ENCODE peak calls at places on chromosomes 7 and 10, in six cellular contexts. C is cardiac fibroblast, V is A549, X is lung, Y is COR-L47, W is tibial nerve. L is an unnamed sample.

GRCh38 chr10:114310346-114310745 is 71.3 kb downstream of the VWA2 start:
- DNase-seq in C (no peak), V (no peak), X (no peak), Y (no peak), W (no peak), L (no peak)

GRCh38 chr10:30000802-30001571 is 58.4 kb downstream of the JCAD start:
- DNase-seq in C (peak; percentile 97), V (no peak), X (peak; percentile 53), Y (no peak), W (peak; percentile 78), L (peak; percentile 61)

GRCh38 chr10:128180843-128181242 is 54.6 kb upstream of the MKI67 start:
- DNase-seq in C (no peak), V (no peak), X (no peak), Y (no peak), W (no peak), L (no peak)

GRCh38 chr7:99665312-99665759 is 14.5 kb downstream of the CYP3A5 start:
- DNase-seq in C (no peak), V (no peak), X (no peak), Y (no peak), W (no peak), L (no peak)

GRCh38 chr7:1844336-1844955 is 174.4 kb downstream of the ELFN1 start:
- DNase-seq in C (no peak), V (no peak), X (no peak), Y (no peak), W (no peak), L (no peak)

GRCh38 chr10:90960355-90960814 is 39.5 kb upstream of the ANKRD1 start:
- DNase-seq in C (peak; percentile 92), V (peak; percentile 61), X (no peak), Y (no peak), W (no peak), L (no peak)

GRCh38 chr10:78843495-78843894 is 225.3 kb upstream of the ZMIZ1 start:
- DNase-seq in C (no peak), V (no peak), X (no peak), Y (no peak), W (no peak), L (no peak)

GRCh38 chr10:14879055-14879800 is 562 bp downstream of the SUV39H2 start:
- DNase-seq in C (peak; percentile 9), V (no peak), X (peak; percentile 32), Y (no peak), W (peak; percentile 12), L (no peak)

GRCh38 chr7:106050002-106050742 is 61.9 kb downstream of the SYPL1 start:
- DNase-seq in C (peak; percentile 65), V (peak; percentile 32), X (no peak), Y (no peak), W (peak; percentile 22), L (peak; percentile 32)

GRCh38 chr7:10934292-10934691 is 39.4 kb upstream of the PHF14 start:
- DNase-seq in C (peak; percentile 80), V (no peak), X (no peak), Y (no peak), W (no peak), L (no peak)

GRCh38 chr10:82581940-82582339 is 706.9 kb downstream of the NRG3 start:
- DNase-seq in C (no peak), V (no peak), X (no peak), Y (no peak), W (no peak), L (no peak)

GRCh38 chr7:26507375-26508068 is 215.9 kb downstream of the SNX10 start:
- DNase-seq in C (no peak), V (no peak), X (no peak), Y (peak; percentile 75), W (no peak), L (no peak)

GRCh38 chr10:12375076-12375504 is 25.7 kb downstream of the CAMK1D start:
- DNase-seq in C (no peak), V (no peak), X (no peak), Y (no peak), W (no peak), L (no peak)

GRCh38 chr7:122304604-122304975 is at the start of gene FEZF1:
- DNase-seq in C (no peak), V (no peak), X (no peak), Y (peak; percentile 44), W (no peak), L (no peak)

GRCh38 chr7:2953099-2953498 is 90.6 kb downstream of the CARD11 start:
- DNase-seq in C (no peak), V (no peak), X (no peak), Y (no peak), W (no peak), L (no peak)

GRCh38 chr7:158973440-158973839 is 117.1 kb downstream of the DYNC2I1 start:
- DNase-seq in C (no peak), V (peak; percentile 33), X (no peak), Y (no peak), W (no peak), L (no peak)

GRCh38 chr10:127013251-127013656 is 108.0 kb downstream of the DOCK1 start:
- DNase-seq in C (no peak), V (no peak), X (no peak), Y (no peak), W (no peak), L (peak; percentile 1)

GRCh38 chr10:125231116-125231812 is 70.9 kb upstream of the CTBP2 start:
- DNase-seq in C (peak; percentile 92), V (peak; percentile 96), X (no peak), Y (no peak), W (no peak), L (peak; percentile 88)

GRCh38 chr10:122475130-122475529 is 13.8 kb downstream of the HTRA1 start:
- DNase-seq in C (no peak), V (no peak), X (no peak), Y (no peak), W (no peak), L (no peak)

GRCh38 chr7:69550991-69551390 is 47.3 kb upstream of the AUTS2 start:
- DNase-seq in C (no peak), V (no peak), X (no peak), Y (no peak), W (no peak), L (no peak)

GRCh38 chr10:85542149-85542548 is 824.4 kb downstream of the GRID1 start:
- DNase-seq in C (no peak), V (no peak), X (no peak), Y (no peak), W (no peak), L (no peak)

GRCh38 chr10:129161184-129161583 is 305.9 kb upstream of the MGMT start:
- DNase-seq in C (peak; percentile 13), V (no peak), X (no peak), Y (no peak), W (no peak), L (no peak)

GRCh38 chr7:110988890-110989501 is 101.9 kb upstream of the LRRN3 start:
- DNase-seq in C (peak; percentile 38), V (no peak), X (no peak), Y (no peak), W (no peak), L (no peak)

GRCh38 chr7:33946094-33946699 is 40.9 kb downstream of the BMPER start:
- DNase-seq in C (no peak), V (no peak), X (no peak), Y (no peak), W (no peak), L (peak; percentile 3)